ENCODE peak calls at places on chromosomes 16 and 17, in four cellular contexts. K is H1, C is adrenal gland, R is heart left ventricle. N is an unnamed sample.

GRCh38 chr17:68204736-68205135 is 43.1 kb upstream of the AMZ2 start:
- DNase-seq in K (no peak), C (no peak), R (no peak), N (peak)

GRCh38 chr17:13671771-13672170 is 70.0 kb upstream of the HS3ST3A1 start:
- DNase-seq in K (no peak), C (no peak), R (no peak), N (no peak)

GRCh38 chr17:8995711-8996110 is 25.6 kb upstream of the NTN1 start:
- DNase-seq in K (no peak), C (no peak), R (no peak), N (no peak)

GRCh38 chr16:30005341-30006094 is 5.3 kb downstream of the DOC2A start:
- DNase-seq in K (no peak), C (peak), R (no peak), N (no peak)

GRCh38 chr17:47879028-47879585 is 16.9 kb upstream of the SP2 start:
- DNase-seq in K (no peak), C (no peak), R (no peak), N (no peak)

GRCh38 chr17:40539711-40540411 is 25.4 kb downstream of the CCR7 start:
- DNase-seq in K (no peak), C (no peak), R (peak), N (no peak)

GRCh38 chr17:9899280-9900018 is 5.6 kb downstream of the RCVRN start:
- DNase-seq in K (no peak), C (peak), R (no peak), N (no peak)

GRCh38 chr17:27577884-27578717 is 52.9 kb upstream of the LGALS9 start:
- DNase-seq in K (no peak), C (peak), R (peak), N (no peak)

GRCh38 chr16:89934611-89935553 is 11.7 kb downstream of the TUBB3 start:
- DNase-seq in K (no peak), C (no peak), R (no peak), N (no peak)

GRCh38 chr17:489758-490329 is 137.2 kb upstream of the RPH3AL start:
- DNase-seq in K (no peak), C (no peak), R (peak), N (peak)

GRCh38 chr17:59899099-59899498 is 6.2 kb downstream of the RPS6KB1 start:
- DNase-seq in K (no peak), C (no peak), R (no peak), N (no peak)

GRCh38 chr17:8418471-8418870 is 17.2 kb upstream of the NDEL1 start:
- DNase-seq in K (no peak), C (no peak), R (no peak), N (no peak)

GRCh38 chr16:85947511-85948509 is 48.8 kb downstream of the IRF8 start:
- DNase-seq in K (no peak), C (no peak), R (no peak), N (no peak)

GRCh38 chr17:48624544-48625501 is 1.3 kb downstream of the HOXB9 start:
- DNase-seq in K (no peak), C (no peak), R (no peak), N (no peak)

GRCh38 chr16:85564277-85565051 is 48.7 kb upstream of the GSE1 start:
- DNase-seq in K (no peak), C (no peak), R (no peak), N (no peak)

GRCh38 chr16:88966986-88967799 is 9.8 kb downstream of the CBFA2T3 start:
- DNase-seq in K (no peak), C (no peak), R (no peak), N (peak)

GRCh38 chr17:7393613-7394451 is 493 bp downstream of the PLSCR3 start:
- DNase-seq in K (no peak), C (no peak), R (no peak), N (no peak)

GRCh38 chr16:53043986-53044571 is 8.6 kb downstream of the CHD9NB start:
- DNase-seq in K (peak), C (no peak), R (no peak), N (no peak)

GRCh38 chr16:69107311-69107962 is 2.0 kb downstream of the HAS3 start:
- DNase-seq in K (no peak), C (no peak), R (no peak), N (peak)

GRCh38 chr17:58325976-58326468 is 2.6 kb downstream of the TSPOAP1 start:
- DNase-seq in K (no peak), C (no peak), R (peak), N (no peak)

GRCh38 chr17:68435876-68436842 is 21.1 kb downstream of the WIPI1 start:
- DNase-seq in K (no peak), C (peak), R (peak), N (peak)

GRCh38 chr17:77076046-77076882 is 64.5 kb upstream of the SEC14L1 start:
- DNase-seq in K (no peak), C (no peak), R (no peak), N (no peak)

GRCh38 chr16:10514369-10515055 is 65.9 kb downstream of the EMP2 start:
- DNase-seq in K (no peak), C (peak), R (peak), N (no peak)

GRCh38 chr16:67864594-67864993 is 8.3 kb upstream of the EDC4 start:
- DNase-seq in K (no peak), C (no peak), R (no peak), N (no peak)

DNA sequence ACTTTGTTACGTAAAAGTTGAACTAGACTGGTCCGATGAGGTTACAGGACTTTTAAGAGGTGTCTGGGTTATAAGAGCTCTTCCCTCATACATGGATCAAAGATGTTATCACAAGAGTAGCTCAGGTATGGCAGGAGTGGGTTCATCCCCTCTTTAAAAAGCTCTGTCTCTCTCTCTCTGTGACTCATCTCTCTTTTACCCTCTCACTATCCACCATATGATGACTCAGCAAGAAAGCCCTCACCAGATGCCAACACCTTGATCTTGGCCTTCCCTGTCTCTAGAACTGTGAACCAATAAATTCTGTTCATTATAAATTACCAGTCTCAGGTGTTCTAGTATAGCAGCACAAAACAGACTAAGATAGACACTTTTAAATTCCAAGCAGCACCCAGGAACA is 1.9 kb upstream of the CLEC19A start:
- DNase-seq in K (no peak), C (no peak), R (no peak), N (no peak)
- H3K27ac ChIP-seq in K (no peak), C (no peak), R (no peak), N (no peak)

GRCh38 chr17:80221401-80221800 is 1.2 kb downstream of the SLC26A11 start:
- DNase-seq in K (no peak), C (peak), R (no peak), N (no peak)
- H3K4me3 ChIP-seq in K (no peak), C (no peak), R (peak), N (peak)

DNA sequence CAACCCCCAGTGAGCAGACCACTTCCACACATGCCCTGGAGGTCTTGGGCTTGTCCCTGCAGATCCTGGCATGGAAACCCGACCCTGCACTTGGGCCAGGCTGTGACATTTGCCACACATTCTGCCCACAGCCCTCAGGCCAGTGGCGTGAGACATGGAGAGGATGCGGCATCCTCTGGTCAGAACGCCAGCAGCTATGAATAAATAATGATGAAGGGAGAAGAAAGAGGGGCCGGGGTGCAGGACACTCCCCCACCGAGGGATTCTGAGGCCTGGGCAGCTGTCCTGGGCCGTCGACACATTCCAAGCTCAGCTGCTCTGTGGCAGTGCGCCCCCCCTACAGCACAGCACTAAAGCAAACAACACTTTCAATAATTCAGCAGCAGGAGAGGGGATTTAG is 148.8 kb downstream of the ENGASE start:
- DNase-seq in K (no peak), C (no peak), R (no peak), N (no peak)
- TF ChIP-seq CTCF in K (no peak), C (no peak), R (no peak), N (no peak)

DNA sequence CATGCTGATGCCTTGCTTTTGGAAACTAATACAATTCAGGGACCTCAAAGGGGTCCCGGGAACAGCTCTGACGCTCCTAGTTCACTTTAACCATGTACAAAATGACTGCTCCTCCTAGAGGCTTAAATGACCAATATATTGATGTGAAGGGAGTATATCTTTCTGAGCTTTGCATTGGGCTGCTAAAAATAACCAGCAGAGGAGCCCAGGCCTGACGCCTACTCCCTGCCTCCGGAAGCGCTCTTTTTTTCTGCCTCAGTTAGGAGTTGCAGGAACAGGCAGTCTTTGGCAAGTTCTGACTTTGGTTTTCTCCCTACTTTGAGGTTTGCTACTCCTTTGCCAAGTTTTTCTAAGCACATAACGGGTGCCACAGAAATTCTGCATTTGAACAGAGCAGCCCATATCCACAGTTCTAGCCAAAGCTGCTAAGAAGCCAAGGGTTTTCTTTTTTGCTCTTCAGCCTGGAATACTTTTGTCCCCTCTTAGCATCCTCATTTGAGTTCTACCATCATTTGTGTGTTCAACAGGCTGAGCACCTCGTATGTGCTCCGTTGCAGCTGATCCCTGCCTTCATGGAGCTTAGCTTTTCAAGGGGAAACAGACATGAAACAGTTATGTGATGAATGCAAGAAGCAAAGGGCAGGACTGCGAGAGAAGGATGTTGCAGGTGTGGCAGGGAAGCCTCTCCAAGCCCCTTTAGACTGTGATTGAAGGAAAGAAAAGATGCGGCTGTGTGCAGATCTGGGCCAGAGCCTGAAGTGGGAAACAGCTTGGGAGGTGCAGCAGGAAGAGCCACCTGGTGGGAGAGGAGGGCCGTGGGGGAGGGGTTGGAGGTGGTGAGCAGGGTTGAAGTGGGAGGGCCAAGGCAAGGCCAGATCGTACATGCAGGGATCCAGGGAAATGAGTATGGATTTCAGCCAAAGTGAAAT is 2.8 kb upstream of the NAGPA start:
- DNase-seq in K (no peak), C (no peak), R (no peak), N (peak)
- H3K27ac ChIP-seq in K (no peak), C (no peak), R (no peak), N (no peak)

DNA sequence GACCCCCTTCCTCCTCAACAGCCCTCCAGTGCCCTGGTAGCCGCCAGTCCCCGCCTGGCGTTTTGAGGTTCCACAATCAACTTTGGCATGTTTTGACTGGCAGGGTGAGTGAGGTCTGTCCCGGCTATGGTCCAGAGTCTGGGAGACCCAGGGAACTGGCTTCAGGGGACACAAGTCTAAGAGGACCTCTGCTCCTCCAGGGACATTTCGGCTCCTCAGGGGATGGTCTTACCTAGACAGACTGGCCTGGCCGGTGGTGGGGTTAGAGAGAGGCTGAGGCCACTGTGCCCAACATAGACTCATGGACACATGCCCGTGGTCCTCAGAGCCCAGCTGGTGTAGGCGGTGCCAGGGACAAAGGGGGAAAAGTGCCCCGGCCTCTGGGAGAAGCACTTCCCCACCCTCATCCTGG is 2.2 kb downstream of the TMC8 start:
- DNase-seq in K (no peak), C (no peak), R (no peak), N (no peak)
- H3K4me3 ChIP-seq in K (no peak), C (no peak), R (no peak), N (peak)

DNA sequence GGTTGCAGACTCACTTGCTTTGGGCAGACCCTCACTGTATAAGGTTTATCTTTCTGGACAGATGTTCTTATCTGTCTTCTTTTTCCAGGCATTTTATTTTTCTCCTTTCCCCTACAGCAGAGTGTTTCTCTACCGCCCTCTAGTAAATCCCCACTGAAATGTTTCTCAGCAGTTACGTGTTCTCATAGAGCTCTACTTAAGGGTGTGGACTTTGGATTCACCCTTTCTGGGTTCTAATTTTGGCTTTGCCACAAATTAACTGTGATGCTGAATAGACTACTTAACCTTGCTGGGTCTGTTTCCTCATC is 2.0 kb downstream of the ADAT1 start:
- DNase-seq in K (no peak), C (no peak), R (no peak), N (no peak)
- TF ChIP-seq CTCF in K (no peak), C (peak), R (peak), N (no peak)

DNA sequence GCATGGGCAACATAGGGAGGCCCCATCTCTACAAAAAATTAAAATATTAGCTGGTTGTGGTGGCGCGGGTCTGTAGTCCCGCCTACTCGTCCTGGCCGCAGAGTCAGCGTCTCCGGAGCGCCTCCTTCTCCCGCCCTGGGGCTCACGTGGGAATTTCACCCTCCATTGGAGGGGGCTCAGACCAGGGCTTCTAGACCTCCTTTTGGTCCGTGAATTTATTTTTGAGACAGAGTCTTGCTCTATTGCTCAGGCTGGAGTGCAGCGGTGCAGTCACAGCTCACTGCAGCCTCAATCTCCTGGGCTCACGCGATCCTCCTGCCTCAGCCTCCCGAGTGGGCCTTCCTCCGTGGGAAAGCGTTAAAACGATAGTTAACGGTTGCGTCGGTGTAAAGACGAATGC is 394 bp upstream of the NME4 start:
- DNase-seq in K (no peak), C (peak), R (peak), N (no peak)
- H3K27ac ChIP-seq in K (no peak), C (peak), R (peak), N (peak)

N was measured in lower lobe of right lung.